ENCODE peak calls at places on chromosomes 3 and 15, in four cellular contexts. One of them, this sample, is unnamed.

GRCh38 chr3:50008931-50009330 is 69.0 kb downstream of the RBM6 start:
- DNase-seq in fibroblast of mammary gland: peak
- DNase-seq in GM20000: no peak
- DNase-seq in RCC 7860: peak
- DNase-seq in this sample: no peak

GRCh38 chr3:153028336-153028735 is 133.7 kb upstream of the RAP2B start:
- DNase-seq in fibroblast of mammary gland: no peak
- DNase-seq in GM20000: no peak
- DNase-seq in RCC 7860: no peak
- DNase-seq in this sample: no peak

GRCh38 chr3:129650256-129650872 is 43.9 kb upstream of the PLXND1 start:
- DNase-seq in fibroblast of mammary gland: peak
- DNase-seq in GM20000: peak
- DNase-seq in RCC 7860: peak
- DNase-seq in this sample: peak

GRCh38 chr3:177451940-177452484 is 254.7 kb upstream of the TBL1XR1 start:
- DNase-seq in fibroblast of mammary gland: peak
- DNase-seq in GM20000: no peak
- DNase-seq in RCC 7860: peak
- DNase-seq in this sample: no peak

GRCh38 chr15:98743177-98743576 is 94.8 kb downstream of the IGF1R start:
- DNase-seq in fibroblast of mammary gland: no peak
- DNase-seq in GM20000: no peak
- DNase-seq in RCC 7860: no peak
- DNase-seq in this sample: no peak

GRCh38 chr3:151709847-151710246 is 23.9 kb upstream of the AADACL2 start:
- DNase-seq in fibroblast of mammary gland: peak
- DNase-seq in GM20000: no peak
- DNase-seq in RCC 7860: no peak
- DNase-seq in this sample: no peak

GRCh38 chr3:168049366-168049974 is 46.3 kb downstream of the GOLIM4 start:
- DNase-seq in fibroblast of mammary gland: peak
- DNase-seq in GM20000: no peak
- DNase-seq in RCC 7860: no peak
- DNase-seq in this sample: no peak

GRCh38 chr15:65101891-65102708 is 12.9 kb downstream of the UBAP1L start:
- DNase-seq in fibroblast of mammary gland: no peak
- DNase-seq in GM20000: no peak
- DNase-seq in RCC 7860: no peak
- DNase-seq in this sample: no peak

GRCh38 chr15:36401586-36401966 is 177.8 kb upstream of the CDIN1 start:
- DNase-seq in fibroblast of mammary gland: no peak
- DNase-seq in GM20000: no peak
- DNase-seq in RCC 7860: no peak
- DNase-seq in this sample: no peak

GRCh38 chr15:80662129-80662528 is 33.0 kb upstream of the ABHD17C start:
- DNase-seq in fibroblast of mammary gland: peak
- DNase-seq in GM20000: no peak
- DNase-seq in RCC 7860: no peak
- DNase-seq in this sample: no peak

GRCh38 chr3:58612825-58613224 is 35.6 kb upstream of the FAM107A start:
- DNase-seq in fibroblast of mammary gland: no peak
- DNase-seq in GM20000: no peak
- DNase-seq in RCC 7860: no peak
- DNase-seq in this sample: no peak

GRCh38 chr15:55282284-55282833 is 7.3 kb downstream of the RAB27A start:
- DNase-seq in fibroblast of mammary gland: peak
- DNase-seq in GM20000: no peak
- DNase-seq in RCC 7860: peak
- DNase-seq in this sample: no peak

GRCh38 chr3:109171479-109171878 is 35.0 kb downstream of the C3orf85 start:
- DNase-seq in fibroblast of mammary gland: no peak
- DNase-seq in GM20000: no peak
- DNase-seq in RCC 7860: no peak
- DNase-seq in this sample: no peak

GRCh38 chr3:36909666-36910065 is 35.2 kb downstream of the TRANK1 start:
- DNase-seq in fibroblast of mammary gland: no peak
- DNase-seq in GM20000: no peak
- DNase-seq in RCC 7860: no peak
- DNase-seq in this sample: no peak

GRCh38 chr15:67862771-67863441 is 23.1 kb upstream of the RNU6-1 start:
- DNase-seq in fibroblast of mammary gland: no peak
- DNase-seq in GM20000: peak
- DNase-seq in RCC 7860: no peak
- DNase-seq in this sample: no peak

GRCh38 chr3:71430941-71431552 is 152.5 kb downstream of the FOXP1 start:
- DNase-seq in fibroblast of mammary gland: no peak
- DNase-seq in GM20000: no peak
- DNase-seq in RCC 7860: peak
- DNase-seq in this sample: no peak

GRCh38 chr15:52440414-52440813 is 88.3 kb downstream of the MYO5A start:
- DNase-seq in fibroblast of mammary gland: peak
- DNase-seq in GM20000: no peak
- DNase-seq in RCC 7860: peak
- DNase-seq in this sample: no peak

GRCh38 chr3:172209333-172210321 is 170.2 kb downstream of the FNDC3B start:
- DNase-seq in fibroblast of mammary gland: no peak
- DNase-seq in GM20000: no peak
- DNase-seq in RCC 7860: peak
- DNase-seq in this sample: no peak

GRCh38 chr15:29568840-29569532 is 253.3 kb downstream of the TJP1 start:
- DNase-seq in fibroblast of mammary gland: no peak
- DNase-seq in GM20000: no peak
- DNase-seq in RCC 7860: no peak
- DNase-seq in this sample: no peak

GRCh38 chr3:141386611-141387110 is 18.4 kb downstream of the ZBTB38 start:
- DNase-seq in fibroblast of mammary gland: peak
- DNase-seq in GM20000: no peak
- DNase-seq in RCC 7860: no peak
- DNase-seq in this sample: no peak

GRCh38 chr3:33915796-33916589 is 117.6 kb downstream of the PDCD6IP start:
- DNase-seq in fibroblast of mammary gland: peak
- DNase-seq in GM20000: peak
- DNase-seq in RCC 7860: no peak
- DNase-seq in this sample: no peak

GRCh38 chr3:137099336-137099735 is 141.6 kb downstream of the IL20RB start:
- DNase-seq in fibroblast of mammary gland: no peak
- DNase-seq in GM20000: no peak
- DNase-seq in RCC 7860: no peak
- DNase-seq in this sample: no peak

GRCh38 chr15:93899817-93900216 is 331.5 kb upstream of the MCTP2 start:
- DNase-seq in fibroblast of mammary gland: no peak
- DNase-seq in GM20000: no peak
- DNase-seq in RCC 7860: no peak
- DNase-seq in this sample: no peak

GRCh38 chr15:70324001-70324974 is 226.6 kb upstream of the TLE3 start:
- DNase-seq in fibroblast of mammary gland: peak
- DNase-seq in GM20000: no peak
- DNase-seq in RCC 7860: no peak
- DNase-seq in this sample: no peak

GRCh38 chr15:63041982-63042878 is at the start of gene TPM1:
- DNase-seq in fibroblast of mammary gland: peak
- DNase-seq in GM20000: peak
- DNase-seq in RCC 7860: peak
- DNase-seq in this sample: no peak

GRCh38 chr15:84658080-84658787 is at the start of gene NMB:
- DNase-seq in fibroblast of mammary gland: peak
- DNase-seq in GM20000: peak
- DNase-seq in RCC 7860: peak
- DNase-seq in this sample: peak

GRCh38 chr3:141660598-141660947 is 77.5 kb upstream of the RNF7 start:
- DNase-seq in fibroblast of mammary gland: no peak
- DNase-seq in GM20000: no peak
- DNase-seq in RCC 7860: no peak
- DNase-seq in this sample: no peak

GRCh38 chr15:40857601-40858351 is 13.9 kb downstream of the SPINT1 start:
- DNase-seq in fibroblast of mammary gland: peak
- DNase-seq in GM20000: peak
- DNase-seq in RCC 7860: peak
- DNase-seq in this sample: peak

GRCh38 chr3:130712718-130713423 is 33.8 kb downstream of the PIK3R4 start:
- DNase-seq in fibroblast of mammary gland: no peak
- DNase-seq in GM20000: no peak
- DNase-seq in RCC 7860: no peak
- DNase-seq in this sample: no peak

GRCh38 chr3:117892431-117892841 is 1142.2 kb downstream of the IGSF11 start:
- DNase-seq in fibroblast of mammary gland: peak
- DNase-seq in GM20000: no peak
- DNase-seq in RCC 7860: peak
- DNase-seq in this sample: no peak

GRCh38 chr3:1183320-1184048 is 90.7 kb downstream of the CNTN6 start:
- DNase-seq in fibroblast of mammary gland: peak
- DNase-seq in GM20000: no peak
- DNase-seq in RCC 7860: peak
- DNase-seq in this sample: no peak

This sample was measured in CD4-positive, CD25-positive, alpha-beta regulatory T cell.